ENCODE peak calls at places on chromosomes 16 and 17, in four cellular contexts. One of them, this sample, is unnamed.
A peak's percentile ranks its signal among the peaks of the same experiment; 100 is the strongest.

GRCh38 chr16:88901718-88902337 is 35.4 kb upstream of the PABPN1L start:
- DNase-seq in GM20000: no peak
- DNase-seq in fibroblast of villous mesenchyme: no peak
- DNase-seq in brain microvascular endothelial cell: no peak
- DNase-seq in this sample: no peak

GRCh38 chr16:81616321-81617020 is 162.6 kb upstream of the PLCG2 start:
- DNase-seq in GM20000: peak; percentile 76
- DNase-seq in fibroblast of villous mesenchyme: peak; percentile 70
- DNase-seq in brain microvascular endothelial cell: peak; percentile 66
- DNase-seq in this sample: peak; percentile 82

GRCh38 chr17:67280279-67280678 is 35.3 kb upstream of the HELZ start:
- DNase-seq in GM20000: no peak
- DNase-seq in fibroblast of villous mesenchyme: peak; percentile 28
- DNase-seq in brain microvascular endothelial cell: no peak
- DNase-seq in this sample: no peak

GRCh38 chr16:60651351-60651750 is 1384.9 kb downstream of the CDH8 start:
- DNase-seq in GM20000: no peak
- DNase-seq in fibroblast of villous mesenchyme: no peak
- DNase-seq in brain microvascular endothelial cell: no peak
- DNase-seq in this sample: no peak

GRCh38 chr17:76442341-76443338 is 10.3 kb downstream of the UBE2O start:
- DNase-seq in GM20000: no peak
- DNase-seq in fibroblast of villous mesenchyme: peak; percentile 56
- DNase-seq in brain microvascular endothelial cell: peak; percentile 27
- DNase-seq in this sample: no peak

GRCh38 chr16:67028555-67029248 is at the start of gene CBFB:
- DNase-seq in GM20000: peak; percentile 99
- DNase-seq in fibroblast of villous mesenchyme: peak; percentile 94
- DNase-seq in brain microvascular endothelial cell: peak; percentile 85
- DNase-seq in this sample: peak; percentile 98

GRCh38 chr16:88334517-88335149 is 48.1 kb upstream of the ZNF469 start:
- DNase-seq in GM20000: no peak
- DNase-seq in fibroblast of villous mesenchyme: no peak
- DNase-seq in brain microvascular endothelial cell: no peak
- DNase-seq in this sample: no peak

GRCh38 chr16:84738255-84739038 is 38.6 kb downstream of the USP10 start:
- DNase-seq in GM20000: peak; percentile 68
- DNase-seq in fibroblast of villous mesenchyme: peak; percentile 85
- DNase-seq in brain microvascular endothelial cell: peak; percentile 82
- DNase-seq in this sample: peak; percentile 77

GRCh38 chr16:86540894-86541293 is 14.1 kb downstream of the MTHFSD start:
- DNase-seq in GM20000: no peak
- DNase-seq in fibroblast of villous mesenchyme: no peak
- DNase-seq in brain microvascular endothelial cell: no peak
- DNase-seq in this sample: no peak

GRCh38 chr17:68462381-68463210 is 5.3 kb upstream of the WIPI1 start:
- DNase-seq in GM20000: peak; percentile 56
- DNase-seq in fibroblast of villous mesenchyme: peak; percentile 89
- DNase-seq in brain microvascular endothelial cell: peak; percentile 57
- DNase-seq in this sample: peak; percentile 71

GRCh38 chr17:12395733-12396354 is 269.8 kb upstream of the MYOCD start:
- DNase-seq in GM20000: peak; percentile 20
- DNase-seq in fibroblast of villous mesenchyme: peak; percentile 39
- DNase-seq in brain microvascular endothelial cell: peak; percentile 35
- DNase-seq in this sample: peak; percentile 34
- TF ChIP-seq CTCF in GM20000: peak; percentile 24
- TF ChIP-seq CTCF in fibroblast of villous mesenchyme: peak; percentile 84
- TF ChIP-seq CTCF in brain microvascular endothelial cell: peak; percentile 76
- TF ChIP-seq CTCF in this sample: peak; percentile 22

GRCh38 chr17:57257911-57258885 is 1.9 kb downstream of the MSI2 start:
- DNase-seq in GM20000: no peak
- DNase-seq in fibroblast of villous mesenchyme: no peak
- DNase-seq in brain microvascular endothelial cell: no peak
- DNase-seq in this sample: no peak

GRCh38 chr17:57255182-57255775 is 1.0 kb upstream of the MSI2 start:
- DNase-seq in GM20000: no peak
- DNase-seq in fibroblast of villous mesenchyme: no peak
- DNase-seq in brain microvascular endothelial cell: no peak
- DNase-seq in this sample: no peak

GRCh38 chr17:57257213-57257873 is 1.0 kb downstream of the MSI2 start:
- DNase-seq in GM20000: no peak
- DNase-seq in fibroblast of villous mesenchyme: no peak
- DNase-seq in brain microvascular endothelial cell: no peak
- DNase-seq in this sample: no peak

GRCh38 chr17:57256708-57257112 is 387 bp downstream of the MSI2 start:
- DNase-seq in GM20000: peak; percentile 32
- DNase-seq in fibroblast of villous mesenchyme: peak; percentile 22
- DNase-seq in brain microvascular endothelial cell: no peak
- DNase-seq in this sample: no peak

GRCh38 chr17:57255776-57256681 is at the start of gene MSI2:
- DNase-seq in GM20000: peak; percentile 92
- DNase-seq in fibroblast of villous mesenchyme: peak; percentile 88
- DNase-seq in brain microvascular endothelial cell: peak; percentile 69
- DNase-seq in this sample: peak; percentile 88
- TF ChIP-seq CTCF in GM20000: no peak
- TF ChIP-seq CTCF in fibroblast of villous mesenchyme: no peak
- TF ChIP-seq CTCF in brain microvascular endothelial cell: no peak
- TF ChIP-seq CTCF in this sample: no peak

DNA sequence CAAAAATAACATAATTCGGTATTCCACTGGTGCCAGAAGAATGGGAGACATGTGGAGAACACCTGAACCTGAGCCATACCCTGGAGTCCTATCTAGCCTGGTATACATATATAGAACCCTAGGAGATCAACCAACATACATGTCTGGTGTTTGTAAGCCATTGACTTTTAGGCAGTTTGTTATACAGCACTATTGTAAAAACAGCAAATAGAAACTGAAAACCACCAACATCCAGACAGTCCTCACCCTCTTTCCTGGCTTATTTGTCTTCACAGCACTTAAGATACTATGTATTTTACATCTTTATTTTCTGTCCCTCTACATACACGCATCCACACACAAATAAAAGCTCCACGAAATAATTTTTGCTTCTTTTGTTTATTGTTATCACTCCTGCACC is 404.2 kb upstream of the PMFBP1 start:
- DNase-seq in GM20000: no peak
- DNase-seq in fibroblast of villous mesenchyme: no peak
- DNase-seq in brain microvascular endothelial cell: no peak
- DNase-seq in this sample: no peak
- TF ChIP-seq CTCF in GM20000: no peak
- TF ChIP-seq CTCF in fibroblast of villous mesenchyme: no peak
- TF ChIP-seq CTCF in brain microvascular endothelial cell: no peak
- TF ChIP-seq CTCF in this sample: no peak

DNA sequence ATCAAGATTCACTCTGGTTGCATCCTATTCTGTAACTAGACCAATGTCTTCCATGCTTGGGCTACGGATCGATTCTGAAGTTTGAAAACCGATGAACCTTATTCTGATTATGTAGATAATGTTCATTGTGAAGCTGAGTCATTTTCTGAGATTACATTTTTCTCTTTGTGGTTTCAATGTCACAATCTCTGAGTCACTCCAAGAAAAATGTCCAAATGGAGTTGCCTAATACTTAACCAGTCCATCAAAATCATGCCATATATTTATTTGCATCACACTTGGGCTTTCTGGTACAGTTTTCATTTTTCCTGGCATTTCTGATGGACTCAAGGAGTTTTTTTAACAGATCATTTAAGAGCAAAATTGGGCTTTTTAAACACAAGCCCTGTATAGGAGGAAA is 17.4 kb downstream of the CACNG3 start:
- DNase-seq in GM20000: no peak
- DNase-seq in fibroblast of villous mesenchyme: no peak
- DNase-seq in brain microvascular endothelial cell: no peak
- DNase-seq in this sample: no peak
- TF ChIP-seq CTCF in GM20000: no peak
- TF ChIP-seq CTCF in fibroblast of villous mesenchyme: no peak
- TF ChIP-seq CTCF in brain microvascular endothelial cell: no peak
- TF ChIP-seq CTCF in this sample: no peak

DNA sequence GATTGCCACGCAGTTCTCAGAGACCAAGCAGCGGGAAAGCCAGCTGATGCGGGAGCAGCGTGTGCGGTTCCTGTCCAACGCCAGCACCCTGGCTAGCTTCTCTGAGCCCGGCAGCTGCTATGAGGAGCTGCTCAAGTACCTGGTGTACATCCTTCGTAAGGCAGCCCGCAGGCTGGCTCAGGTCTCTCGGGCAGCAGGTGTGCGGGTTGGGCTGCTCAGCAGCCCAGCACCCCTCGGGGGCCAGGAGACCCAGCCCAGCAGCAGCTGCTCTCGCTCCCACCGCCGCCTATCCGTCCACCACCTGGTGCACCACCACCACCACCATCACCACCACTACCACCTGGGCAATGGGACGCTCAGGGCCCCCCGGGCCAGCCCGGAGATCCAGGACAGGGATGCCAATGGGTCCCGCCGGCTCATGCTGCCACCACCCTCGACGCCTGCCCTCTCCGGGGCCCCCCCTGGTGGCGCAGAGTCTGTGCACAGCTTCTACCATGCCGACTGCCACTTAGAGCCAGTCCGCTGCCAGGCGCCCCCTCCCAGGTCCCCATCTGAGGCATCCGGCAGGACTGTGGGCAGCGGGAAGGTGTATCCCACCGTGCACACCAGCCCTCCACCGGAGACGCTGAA is 15.2 kb downstream of the CACNA1G start:
- DNase-seq in GM20000: no peak
- DNase-seq in fibroblast of villous mesenchyme: no peak
- DNase-seq in brain microvascular endothelial cell: no peak
- DNase-seq in this sample: no peak
- TF ChIP-seq CTCF in GM20000: no peak
- TF ChIP-seq CTCF in fibroblast of villous mesenchyme: no peak
- TF ChIP-seq CTCF in brain microvascular endothelial cell: peak; percentile 22
- TF ChIP-seq CTCF in this sample: no peak

GRCh38 chr16:72960101-72960500 is 87.8 kb downstream of the ZFHX3 start:
- DNase-seq in GM20000: no peak
- DNase-seq in fibroblast of villous mesenchyme: no peak
- DNase-seq in brain microvascular endothelial cell: no peak
- DNase-seq in this sample: no peak

GRCh38 chr16:72962347-72962746 is 85.6 kb downstream of the ZFHX3 start:
- DNase-seq in GM20000: no peak
- DNase-seq in fibroblast of villous mesenchyme: no peak
- DNase-seq in brain microvascular endothelial cell: no peak
- DNase-seq in this sample: no peak

GRCh38 chr16:72961115-72961832 is 86.7 kb downstream of the ZFHX3 start:
- DNase-seq in GM20000: no peak
- DNase-seq in fibroblast of villous mesenchyme: peak; percentile 29
- DNase-seq in brain microvascular endothelial cell: peak; percentile 31
- DNase-seq in this sample: no peak

GRCh38 chr16:72963508-72963907 is 84.4 kb downstream of the ZFHX3 start:
- DNase-seq in GM20000: no peak
- DNase-seq in fibroblast of villous mesenchyme: no peak
- DNase-seq in brain microvascular endothelial cell: no peak
- DNase-seq in this sample: no peak

DNA sequence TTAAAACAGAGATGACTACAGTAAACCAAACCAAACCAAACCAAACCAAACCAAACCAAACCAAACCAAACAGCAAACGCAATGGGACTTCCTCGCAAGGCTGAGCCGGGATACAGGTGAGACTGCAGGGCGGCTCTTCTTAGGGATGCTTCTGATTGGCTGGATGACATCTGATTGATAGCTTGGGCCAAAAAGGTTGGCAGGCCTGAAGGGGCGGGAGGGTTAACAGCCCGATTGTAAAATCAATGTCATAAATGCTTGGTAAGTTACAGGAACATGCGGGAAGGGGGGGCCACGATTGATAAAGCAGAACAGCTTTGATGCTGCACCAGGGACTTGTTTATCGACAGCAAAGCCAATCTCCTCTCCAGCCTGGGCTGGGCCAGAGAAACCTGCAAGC is 86.1 kb downstream of the ZFHX3 start:
- DNase-seq in GM20000: no peak
- DNase-seq in fibroblast of villous mesenchyme: no peak
- DNase-seq in brain microvascular endothelial cell: no peak
- DNase-seq in this sample: no peak
- TF ChIP-seq CTCF in GM20000: no peak
- TF ChIP-seq CTCF in fibroblast of villous mesenchyme: no peak
- TF ChIP-seq CTCF in brain microvascular endothelial cell: no peak
- TF ChIP-seq CTCF in this sample: no peak

GRCh38 chr17:50055426-50056216 is at the start of gene ITGA3:
- DNase-seq in GM20000: peak; percentile 75
- DNase-seq in fibroblast of villous mesenchyme: peak; percentile 90
- DNase-seq in brain microvascular endothelial cell: peak; percentile 78
- DNase-seq in this sample: peak; percentile 76

GRCh38 chr17:50055055-50055425 is 870 bp upstream of the ITGA3 start:
- DNase-seq in GM20000: no peak
- DNase-seq in fibroblast of villous mesenchyme: peak; percentile 37
- DNase-seq in brain microvascular endothelial cell: no peak
- DNase-seq in this sample: no peak

GRCh38 chr17:50057521-50057991 is 1.6 kb downstream of the ITGA3 start:
- DNase-seq in GM20000: no peak
- DNase-seq in fibroblast of villous mesenchyme: no peak
- DNase-seq in brain microvascular endothelial cell: no peak
- DNase-seq in this sample: no peak

GRCh38 chr17:50056961-50057330 is 1.0 kb downstream of the ITGA3 start:
- DNase-seq in GM20000: no peak
- DNase-seq in fibroblast of villous mesenchyme: peak; percentile 77
- DNase-seq in brain microvascular endothelial cell: peak; percentile 55
- DNase-seq in this sample: no peak

GRCh38 chr17:50056217-50056960 is 479 bp downstream of the ITGA3 start:
- DNase-seq in GM20000: peak; percentile 79
- DNase-seq in fibroblast of villous mesenchyme: peak; percentile 71
- DNase-seq in brain microvascular endothelial cell: peak; percentile 46
- DNase-seq in this sample: peak; percentile 81
- TF ChIP-seq CTCF in GM20000: peak; percentile 34
- TF ChIP-seq CTCF in fibroblast of villous mesenchyme: peak; percentile 24
- TF ChIP-seq CTCF in brain microvascular endothelial cell: peak; percentile 73
- TF ChIP-seq CTCF in this sample: peak; percentile 48

DNA sequence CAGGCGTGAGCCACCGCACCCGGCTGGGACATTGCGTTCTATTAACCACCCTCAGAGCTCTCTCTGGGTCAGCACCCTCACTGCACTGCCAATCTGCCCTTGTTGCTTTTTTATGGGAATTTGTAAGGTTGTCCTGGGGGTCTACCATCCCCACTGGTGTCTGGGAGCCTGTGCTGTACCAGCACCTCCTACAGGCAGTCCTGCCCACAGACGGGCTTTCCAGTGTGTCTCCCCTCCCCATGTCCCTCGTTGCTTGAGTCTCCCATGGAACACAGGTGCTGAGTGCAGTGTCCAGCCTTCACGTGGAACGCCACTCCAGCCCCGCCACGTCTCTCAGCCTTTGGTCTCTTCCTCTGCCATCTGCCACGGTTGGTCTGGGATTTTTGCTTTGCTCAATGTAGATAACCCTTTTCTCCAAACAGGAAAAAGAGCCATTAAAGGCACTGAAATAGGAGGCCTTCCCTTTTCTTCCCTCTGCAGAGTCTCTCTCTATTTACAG is 68.0 kb upstream of the CBX4 start:
- DNase-seq in GM20000: no peak
- DNase-seq in fibroblast of villous mesenchyme: no peak
- DNase-seq in brain microvascular endothelial cell: no peak
- DNase-seq in this sample: no peak
- TF ChIP-seq CTCF in GM20000: no peak
- TF ChIP-seq CTCF in fibroblast of villous mesenchyme: no peak
- TF ChIP-seq CTCF in brain microvascular endothelial cell: peak; percentile 3
- TF ChIP-seq CTCF in this sample: no peak